ENCODE peak calls at places on chromosome 2, in nine cellular contexts. One of them, this sample, is unnamed.
A peak's percentile ranks its signal among the peaks of the same experiment; 100 is the strongest.

GRCh38 chr2:165087933-165088901 is 115.6 kb downstream of the SCN3A start:
- DNase-seq in upper lobe of right lung: no peak
- DNase-seq in hypothalamus: no peak
- DNase-seq in GM23248: peak; percentile 3
- DNase-seq in RPMI7951: no peak
- DNase-seq in thoracic aorta: no peak
- DNase-seq in fibroblast of mammary gland: no peak
- DNase-seq in psoas muscle: no peak
- DNase-seq in stimulated activated CD4-positive, alpha-beta T cell treated with anti-CD3 and anti-CD28 coated beads, Interleukin-4, amount 100 ng/mL, for 48 hours: no peak
- DNase-seq in this sample: no peak

GRCh38 chr2:25672500-25673169 is 742 bp downstream of the DTNB start:
- DNase-seq in upper lobe of right lung: peak; percentile 85
- DNase-seq in hypothalamus: no peak
- DNase-seq in GM23248: peak; percentile 65
- DNase-seq in RPMI7951: peak; percentile 50
- DNase-seq in thoracic aorta: no peak
- DNase-seq in fibroblast of mammary gland: no peak
- DNase-seq in psoas muscle: peak; percentile 53
- DNase-seq in stimulated activated CD4-positive, alpha-beta T cell treated with anti-CD3 and anti-CD28 coated beads, Interleukin-4, amount 100 ng/mL, for 48 hours: peak; percentile 54
- DNase-seq in this sample: no peak

GRCh38 chr2:236665130-236665529 is 95.5 kb downstream of the ACKR3 start:
- DNase-seq in upper lobe of right lung: no peak
- DNase-seq in hypothalamus: no peak
- DNase-seq in GM23248: peak; percentile 11
- DNase-seq in RPMI7951: peak; percentile 62
- DNase-seq in thoracic aorta: no peak
- DNase-seq in fibroblast of mammary gland: no peak
- DNase-seq in psoas muscle: no peak
- DNase-seq in stimulated activated CD4-positive, alpha-beta T cell treated with anti-CD3 and anti-CD28 coated beads, Interleukin-4, amount 100 ng/mL, for 48 hours: no peak
- DNase-seq in this sample: no peak

GRCh38 chr2:120747706-120748105 is 12.0 kb downstream of the GLI2 start:
- DNase-seq in upper lobe of right lung: no peak
- DNase-seq in hypothalamus: no peak
- DNase-seq in GM23248: no peak
- DNase-seq in RPMI7951: no peak
- DNase-seq in thoracic aorta: no peak
- DNase-seq in fibroblast of mammary gland: no peak
- DNase-seq in psoas muscle: no peak
- DNase-seq in stimulated activated CD4-positive, alpha-beta T cell treated with anti-CD3 and anti-CD28 coated beads, Interleukin-4, amount 100 ng/mL, for 48 hours: no peak
- DNase-seq in this sample: no peak

GRCh38 chr2:162581931-162582330 is 238.0 kb downstream of the GCA start:
- DNase-seq in upper lobe of right lung: no peak
- DNase-seq in hypothalamus: no peak
- DNase-seq in GM23248: no peak
- DNase-seq in RPMI7951: no peak
- DNase-seq in thoracic aorta: no peak
- DNase-seq in fibroblast of mammary gland: no peak
- DNase-seq in psoas muscle: no peak
- DNase-seq in stimulated activated CD4-positive, alpha-beta T cell treated with anti-CD3 and anti-CD28 coated beads, Interleukin-4, amount 100 ng/mL, for 48 hours: no peak
- DNase-seq in this sample: no peak

GRCh38 chr2:144890828-144891227 is 370.9 kb upstream of the ZEB2 start:
- DNase-seq in upper lobe of right lung: no peak
- DNase-seq in hypothalamus: no peak
- DNase-seq in GM23248: peak; percentile 51
- DNase-seq in RPMI7951: peak; percentile 52
- DNase-seq in thoracic aorta: no peak
- DNase-seq in fibroblast of mammary gland: peak; percentile 54
- DNase-seq in psoas muscle: no peak
- DNase-seq in stimulated activated CD4-positive, alpha-beta T cell treated with anti-CD3 and anti-CD28 coated beads, Interleukin-4, amount 100 ng/mL, for 48 hours: no peak
- DNase-seq in this sample: no peak

GRCh38 chr2:72576861-72577260 is 249.0 kb downstream of the EXOC6B start:
- DNase-seq in upper lobe of right lung: no peak
- DNase-seq in hypothalamus: no peak
- DNase-seq in GM23248: peak; percentile 58
- DNase-seq in RPMI7951: no peak
- DNase-seq in thoracic aorta: no peak
- DNase-seq in fibroblast of mammary gland: peak; percentile 6
- DNase-seq in psoas muscle: no peak
- DNase-seq in stimulated activated CD4-positive, alpha-beta T cell treated with anti-CD3 and anti-CD28 coated beads, Interleukin-4, amount 100 ng/mL, for 48 hours: no peak
- DNase-seq in this sample: no peak

GRCh38 chr2:69770193-69770702 is 28.3 kb downstream of the ANXA4 start:
- DNase-seq in upper lobe of right lung: no peak
- DNase-seq in hypothalamus: no peak
- DNase-seq in GM23248: peak; percentile 94
- DNase-seq in RPMI7951: peak; percentile 90
- DNase-seq in thoracic aorta: no peak
- DNase-seq in fibroblast of mammary gland: peak; percentile 92
- DNase-seq in psoas muscle: peak; percentile 33
- DNase-seq in stimulated activated CD4-positive, alpha-beta T cell treated with anti-CD3 and anti-CD28 coated beads, Interleukin-4, amount 100 ng/mL, for 48 hours: no peak
- DNase-seq in this sample: no peak

GRCh38 chr2:118954297-118955060 is 12.5 kb downstream of the MARCO start:
- DNase-seq in upper lobe of right lung: no peak
- DNase-seq in hypothalamus: no peak
- DNase-seq in GM23248: no peak
- DNase-seq in RPMI7951: no peak
- DNase-seq in thoracic aorta: no peak
- DNase-seq in fibroblast of mammary gland: no peak
- DNase-seq in psoas muscle: no peak
- DNase-seq in stimulated activated CD4-positive, alpha-beta T cell treated with anti-CD3 and anti-CD28 coated beads, Interleukin-4, amount 100 ng/mL, for 48 hours: no peak
- DNase-seq in this sample: no peak

GRCh38 chr2:71498261-71498701 is 44.9 kb downstream of the DYSF start:
- DNase-seq in upper lobe of right lung: no peak
- DNase-seq in hypothalamus: no peak
- DNase-seq in GM23248: peak; percentile 94
- DNase-seq in RPMI7951: peak; percentile 86
- DNase-seq in thoracic aorta: no peak
- DNase-seq in fibroblast of mammary gland: peak; percentile 55
- DNase-seq in psoas muscle: no peak
- DNase-seq in stimulated activated CD4-positive, alpha-beta T cell treated with anti-CD3 and anti-CD28 coated beads, Interleukin-4, amount 100 ng/mL, for 48 hours: no peak
- DNase-seq in this sample: no peak

GRCh38 chr2:97735161-97735561 is 21.8 kb downstream of the ZAP70 start:
- DNase-seq in upper lobe of right lung: peak; percentile 52
- DNase-seq in hypothalamus: peak; percentile 33
- DNase-seq in GM23248: no peak
- DNase-seq in RPMI7951: no peak
- DNase-seq in thoracic aorta: no peak
- DNase-seq in fibroblast of mammary gland: no peak
- DNase-seq in psoas muscle: no peak
- DNase-seq in stimulated activated CD4-positive, alpha-beta T cell treated with anti-CD3 and anti-CD28 coated beads, Interleukin-4, amount 100 ng/mL, for 48 hours: no peak
- DNase-seq in this sample: no peak

GRCh38 chr2:158967114-158967730 is 1.2 kb upstream of the TANC1 start:
- DNase-seq in upper lobe of right lung: no peak
- DNase-seq in hypothalamus: no peak
- DNase-seq in GM23248: peak; percentile 48
- DNase-seq in RPMI7951: no peak
- DNase-seq in thoracic aorta: no peak
- DNase-seq in fibroblast of mammary gland: no peak
- DNase-seq in psoas muscle: no peak
- DNase-seq in stimulated activated CD4-positive, alpha-beta T cell treated with anti-CD3 and anti-CD28 coated beads, Interleukin-4, amount 100 ng/mL, for 48 hours: no peak
- DNase-seq in this sample: no peak

GRCh38 chr2:214542866-214543265 is 132.0 kb downstream of the VWC2L start:
- DNase-seq in upper lobe of right lung: no peak
- DNase-seq in hypothalamus: no peak
- DNase-seq in GM23248: peak; percentile 69
- DNase-seq in RPMI7951: no peak
- DNase-seq in thoracic aorta: no peak
- DNase-seq in fibroblast of mammary gland: peak; percentile 4
- DNase-seq in psoas muscle: no peak
- DNase-seq in stimulated activated CD4-positive, alpha-beta T cell treated with anti-CD3 and anti-CD28 coated beads, Interleukin-4, amount 100 ng/mL, for 48 hours: no peak
- DNase-seq in this sample: no peak

GRCh38 chr2:10019174-10019971 is 24.0 kb upstream of the KLF11 start:
- DNase-seq in upper lobe of right lung: peak; percentile 65
- DNase-seq in hypothalamus: no peak
- DNase-seq in GM23248: peak; percentile 58
- DNase-seq in RPMI7951: no peak
- DNase-seq in thoracic aorta: no peak
- DNase-seq in fibroblast of mammary gland: peak; percentile 24
- DNase-seq in psoas muscle: no peak
- DNase-seq in stimulated activated CD4-positive, alpha-beta T cell treated with anti-CD3 and anti-CD28 coated beads, Interleukin-4, amount 100 ng/mL, for 48 hours: no peak
- DNase-seq in this sample: peak; percentile 45

GRCh38 chr2:215746507-215747243 is 266.7 kb downstream of the MREG start:
- DNase-seq in upper lobe of right lung: no peak
- DNase-seq in hypothalamus: no peak
- DNase-seq in GM23248: no peak
- DNase-seq in RPMI7951: no peak
- DNase-seq in thoracic aorta: no peak
- DNase-seq in fibroblast of mammary gland: no peak
- DNase-seq in psoas muscle: no peak
- DNase-seq in stimulated activated CD4-positive, alpha-beta T cell treated with anti-CD3 and anti-CD28 coated beads, Interleukin-4, amount 100 ng/mL, for 48 hours: peak; percentile 43
- DNase-seq in this sample: no peak

GRCh38 chr2:234880551-234881211 is 71.1 kb upstream of the SH3BP4 start:
- DNase-seq in upper lobe of right lung: no peak
- DNase-seq in hypothalamus: no peak
- DNase-seq in GM23248: peak; percentile 67
- DNase-seq in RPMI7951: peak; percentile 99
- DNase-seq in thoracic aorta: no peak
- DNase-seq in fibroblast of mammary gland: peak; percentile 92
- DNase-seq in psoas muscle: no peak
- DNase-seq in stimulated activated CD4-positive, alpha-beta T cell treated with anti-CD3 and anti-CD28 coated beads, Interleukin-4, amount 100 ng/mL, for 48 hours: no peak
- DNase-seq in this sample: no peak

GRCh38 chr2:23402205-23402740 is 17.3 kb downstream of the KLHL29 start:
- DNase-seq in upper lobe of right lung: no peak
- DNase-seq in hypothalamus: no peak
- DNase-seq in GM23248: no peak
- DNase-seq in RPMI7951: no peak
- DNase-seq in thoracic aorta: no peak
- DNase-seq in fibroblast of mammary gland: no peak
- DNase-seq in psoas muscle: no peak
- DNase-seq in stimulated activated CD4-positive, alpha-beta T cell treated with anti-CD3 and anti-CD28 coated beads, Interleukin-4, amount 100 ng/mL, for 48 hours: no peak
- DNase-seq in this sample: no peak

GRCh38 chr2:95052301-95052700 is 26.8 kb downstream of the MAL start:
- DNase-seq in upper lobe of right lung: peak; percentile 16
- DNase-seq in hypothalamus: no peak
- DNase-seq in GM23248: no peak
- DNase-seq in RPMI7951: no peak
- DNase-seq in thoracic aorta: no peak
- DNase-seq in fibroblast of mammary gland: no peak
- DNase-seq in psoas muscle: no peak
- DNase-seq in stimulated activated CD4-positive, alpha-beta T cell treated with anti-CD3 and anti-CD28 coated beads, Interleukin-4, amount 100 ng/mL, for 48 hours: no peak
- DNase-seq in this sample: no peak

GRCh38 chr2:28926837-28927236 is 32.4 kb downstream of the WDR43 start:
- DNase-seq in upper lobe of right lung: no peak
- DNase-seq in hypothalamus: no peak
- DNase-seq in GM23248: no peak
- DNase-seq in RPMI7951: no peak
- DNase-seq in thoracic aorta: no peak
- DNase-seq in fibroblast of mammary gland: peak; percentile 30
- DNase-seq in psoas muscle: no peak
- DNase-seq in stimulated activated CD4-positive, alpha-beta T cell treated with anti-CD3 and anti-CD28 coated beads, Interleukin-4, amount 100 ng/mL, for 48 hours: no peak
- DNase-seq in this sample: no peak

GRCh38 chr2:53600835-53601234 is 166.8 kb upstream of the CHAC2 start:
- DNase-seq in upper lobe of right lung: no peak
- DNase-seq in hypothalamus: no peak
- DNase-seq in GM23248: no peak
- DNase-seq in RPMI7951: peak; percentile 24
- DNase-seq in thoracic aorta: no peak
- DNase-seq in fibroblast of mammary gland: peak; percentile 13
- DNase-seq in psoas muscle: no peak
- DNase-seq in stimulated activated CD4-positive, alpha-beta T cell treated with anti-CD3 and anti-CD28 coated beads, Interleukin-4, amount 100 ng/mL, for 48 hours: no peak
- DNase-seq in this sample: no peak

GRCh38 chr2:173136614-173137013 is 61.0 kb downstream of the MAP3K20 start:
- DNase-seq in upper lobe of right lung: no peak
- DNase-seq in hypothalamus: no peak
- DNase-seq in GM23248: no peak
- DNase-seq in RPMI7951: no peak
- DNase-seq in thoracic aorta: no peak
- DNase-seq in fibroblast of mammary gland: no peak
- DNase-seq in psoas muscle: no peak
- DNase-seq in stimulated activated CD4-positive, alpha-beta T cell treated with anti-CD3 and anti-CD28 coated beads, Interleukin-4, amount 100 ng/mL, for 48 hours: no peak
- DNase-seq in this sample: no peak

GRCh38 chr2:22628183-22628582 is 756.8 kb upstream of the KLHL29 start:
- DNase-seq in upper lobe of right lung: no peak
- DNase-seq in hypothalamus: no peak
- DNase-seq in GM23248: no peak
- DNase-seq in RPMI7951: no peak
- DNase-seq in thoracic aorta: no peak
- DNase-seq in fibroblast of mammary gland: no peak
- DNase-seq in psoas muscle: no peak
- DNase-seq in stimulated activated CD4-positive, alpha-beta T cell treated with anti-CD3 and anti-CD28 coated beads, Interleukin-4, amount 100 ng/mL, for 48 hours: no peak
- DNase-seq in this sample: no peak

GRCh38 chr2:202071107-202071506 is 1.9 kb upstream of the KIAA2012 start:
- DNase-seq in upper lobe of right lung: no peak
- DNase-seq in hypothalamus: no peak
- DNase-seq in GM23248: no peak
- DNase-seq in RPMI7951: no peak
- DNase-seq in thoracic aorta: no peak
- DNase-seq in fibroblast of mammary gland: no peak
- DNase-seq in psoas muscle: no peak
- DNase-seq in stimulated activated CD4-positive, alpha-beta T cell treated with anti-CD3 and anti-CD28 coated beads, Interleukin-4, amount 100 ng/mL, for 48 hours: no peak
- DNase-seq in this sample: no peak

GRCh38 chr2:19020144-19021099 is 338.0 kb downstream of the OSR1 start:
- DNase-seq in upper lobe of right lung: no peak
- DNase-seq in hypothalamus: no peak
- DNase-seq in GM23248: no peak
- DNase-seq in RPMI7951: no peak
- DNase-seq in thoracic aorta: no peak
- DNase-seq in fibroblast of mammary gland: no peak
- DNase-seq in psoas muscle: no peak
- DNase-seq in stimulated activated CD4-positive, alpha-beta T cell treated with anti-CD3 and anti-CD28 coated beads, Interleukin-4, amount 100 ng/mL, for 48 hours: no peak
- DNase-seq in this sample: no peak

GRCh38 chr2:233129351-233129978 is 69.3 kb downstream of the INPP5D start:
- DNase-seq in upper lobe of right lung: peak; percentile 27
- DNase-seq in hypothalamus: no peak
- DNase-seq in GM23248: no peak
- DNase-seq in RPMI7951: peak; percentile 56
- DNase-seq in thoracic aorta: no peak
- DNase-seq in fibroblast of mammary gland: no peak
- DNase-seq in psoas muscle: no peak
- DNase-seq in stimulated activated CD4-positive, alpha-beta T cell treated with anti-CD3 and anti-CD28 coated beads, Interleukin-4, amount 100 ng/mL, for 48 hours: no peak
- DNase-seq in this sample: no peak

GRCh38 chr2:147632193-147632592 is 212.6 kb upstream of the ACVR2A start:
- DNase-seq in upper lobe of right lung: no peak
- DNase-seq in hypothalamus: no peak
- DNase-seq in GM23248: no peak
- DNase-seq in RPMI7951: peak; percentile 56
- DNase-seq in thoracic aorta: no peak
- DNase-seq in fibroblast of mammary gland: peak; percentile 16
- DNase-seq in psoas muscle: no peak
- DNase-seq in stimulated activated CD4-positive, alpha-beta T cell treated with anti-CD3 and anti-CD28 coated beads, Interleukin-4, amount 100 ng/mL, for 48 hours: no peak
- DNase-seq in this sample: no peak

GRCh38 chr2:141195087-141195486 is 935.7 kb downstream of the LRP1B start:
- DNase-seq in upper lobe of right lung: no peak
- DNase-seq in hypothalamus: no peak
- DNase-seq in GM23248: no peak
- DNase-seq in RPMI7951: no peak
- DNase-seq in thoracic aorta: no peak
- DNase-seq in fibroblast of mammary gland: no peak
- DNase-seq in psoas muscle: no peak
- DNase-seq in stimulated activated CD4-positive, alpha-beta T cell treated with anti-CD3 and anti-CD28 coated beads, Interleukin-4, amount 100 ng/mL, for 48 hours: no peak
- DNase-seq in this sample: no peak

GRCh38 chr2:108119026-108119425 is 120.7 kb upstream of the SULT1C3 start:
- DNase-seq in upper lobe of right lung: no peak
- DNase-seq in hypothalamus: no peak
- DNase-seq in GM23248: no peak
- DNase-seq in RPMI7951: no peak
- DNase-seq in thoracic aorta: no peak
- DNase-seq in fibroblast of mammary gland: no peak
- DNase-seq in psoas muscle: no peak
- DNase-seq in stimulated activated CD4-positive, alpha-beta T cell treated with anti-CD3 and anti-CD28 coated beads, Interleukin-4, amount 100 ng/mL, for 48 hours: no peak
- DNase-seq in this sample: no peak

GRCh38 chr2:30710016-30710415 is 97.2 kb downstream of the CAPN13 start:
- DNase-seq in upper lobe of right lung: peak; percentile 36
- DNase-seq in hypothalamus: no peak
- DNase-seq in GM23248: no peak
- DNase-seq in RPMI7951: no peak
- DNase-seq in thoracic aorta: no peak
- DNase-seq in fibroblast of mammary gland: no peak
- DNase-seq in psoas muscle: no peak
- DNase-seq in stimulated activated CD4-positive, alpha-beta T cell treated with anti-CD3 and anti-CD28 coated beads, Interleukin-4, amount 100 ng/mL, for 48 hours: no peak
- DNase-seq in this sample: no peak

GRCh38 chr2:79219383-79219988 is 59.9 kb upstream of the REG3A start:
- DNase-seq in upper lobe of right lung: no peak
- DNase-seq in hypothalamus: no peak
- DNase-seq in GM23248: peak; percentile 63
- DNase-seq in RPMI7951: peak; percentile 24
- DNase-seq in thoracic aorta: no peak
- DNase-seq in fibroblast of mammary gland: peak; percentile 59
- DNase-seq in psoas muscle: no peak
- DNase-seq in stimulated activated CD4-positive, alpha-beta T cell treated with anti-CD3 and anti-CD28 coated beads, Interleukin-4, amount 100 ng/mL, for 48 hours: no peak
- DNase-seq in this sample: peak; percentile 27

GRCh38 chr2:202278036-202278760 is 12.6 kb downstream of the NOP58 start:
- DNase-seq in upper lobe of right lung: no peak
- DNase-seq in hypothalamus: no peak
- DNase-seq in GM23248: peak; percentile 80
- DNase-seq in RPMI7951: peak; percentile 54
- DNase-seq in thoracic aorta: no peak
- DNase-seq in fibroblast of mammary gland: peak; percentile 84
- DNase-seq in psoas muscle: no peak
- DNase-seq in stimulated activated CD4-positive, alpha-beta T cell treated with anti-CD3 and anti-CD28 coated beads, Interleukin-4, amount 100 ng/mL, for 48 hours: no peak
- DNase-seq in this sample: no peak